ENCODE peak calls at places on chromosomes 6 and 20, in ten cellular contexts. A is breast epithelium, Z is tibial nerve, X is heart left ventricle, P is adrenal gland, F is A549, G is sigmoid colon, O is IMR-90, W is testis, S is Peyer's patch. L is an unnamed sample.

GRCh38 chr20:57977588-57977987 is 250.9 kb downstream of the ANKRD60 start:
- DNase-seq in S (no peak), Z (peak), A (no peak), O (no peak), G (no peak), P (no peak), W (no peak), X (no peak), F (no peak), L (no peak)

GRCh38 chr20:62350098-62350628 is 16.9 kb downstream of the LAMA5 start:
- DNase-seq in A (no peak), G (no peak), F (peak), P (no peak), X (peak), Z (no peak), O (no peak), W (no peak), S (peak), L (peak)

GRCh38 chr6:109349419-109349987 is 32.8 kb downstream of the CD164 start:
- DNase-seq in A (no peak), X (peak), P (peak), G (no peak), O (peak), W (peak), Z (no peak), S (peak), F (peak), L (peak)

GRCh38 chr20:36384022-36384619 is 78.0 kb downstream of the DLGAP4 start:
- DNase-seq in P (no peak), G (no peak), W (peak), F (no peak), X (no peak), A (no peak), S (no peak), O (peak), Z (no peak), L (no peak)

GRCh38 chr6:73586416-73586974 is 65.7 kb upstream of the EEF1A1 start:
- DNase-seq in F (no peak), X (no peak), O (peak), S (no peak), G (no peak), Z (no peak), A (no peak), W (peak), P (peak), L (peak)

GRCh38 chr20:49568491-49569151 is 684 bp upstream of the PTGIS start:
- DNase-seq in G (peak), S (peak), W (no peak), O (no peak), X (no peak), P (peak), A (no peak), F (no peak), Z (no peak), L (peak)

GRCh38 chr6:155340464-155341129 is 26.3 kb upstream of the TFB1M start:
- DNase-seq in Z (no peak), G (no peak), W (no peak), F (no peak), A (no peak), P (no peak), O (peak), X (no peak), S (no peak), L (no peak)

GRCh38 chr6:113320653-113321052 is 536.5 kb upstream of the MARCKS start:
- DNase-seq in F (no peak), A (no peak), Z (no peak), X (no peak), W (no peak), G (no peak), O (no peak), S (no peak), P (no peak), L (no peak)

GRCh38 chr20:14432597-14432996 is 95.2 kb upstream of the FLRT3 start:
- DNase-seq in P (no peak), S (no peak), Z (no peak), W (no peak), G (no peak), O (no peak), F (no peak), X (no peak), A (no peak), L (no peak)

GRCh38 chr6:157985378-157986155 is 3.9 kb downstream of the SYNJ2 start:
- DNase-seq in W (no peak), O (no peak), P (no peak), G (peak), S (no peak), Z (no peak), A (peak), X (no peak), F (no peak), L (no peak)

GRCh38 chr6:137489410-137490371 is 4.5 kb downstream of the OLIG3 start:
- DNase-seq in S (no peak), F (no peak), G (no peak), W (no peak), X (no peak), P (no peak), Z (no peak), O (no peak), A (no peak), L (no peak)

GRCh38 chr6:134372603-134373281 is 54.8 kb upstream of the SGK1 start:
- DNase-seq in O (peak), S (peak), X (peak), W (no peak), A (no peak), G (peak), F (peak), P (peak), Z (peak), L (no peak)

GRCh38 chr6:63663147-63663877 is 27.7 kb downstream of the PHF3 start:
- DNase-seq in A (no peak), F (no peak), S (no peak), X (no peak), W (no peak), O (peak), Z (no peak), P (no peak), G (no peak), L (no peak)

GRCh38 chr20:50777373-50777772 is 17.5 kb upstream of the BCAS4 start:
- DNase-seq in G (no peak), F (no peak), Z (no peak), X (no peak), W (no peak), S (no peak), O (no peak), P (no peak), A (no peak), L (no peak)

GRCh38 chr6:150711584-150712501 is 112.2 kb downstream of the PLEKHG1 start:
- DNase-seq in W (peak), O (no peak), X (peak), A (no peak), S (no peak), G (no peak), F (no peak), P (no peak), Z (no peak), L (no peak)

GRCh38 chr20:13111249-13111911 is 102.6 kb downstream of the SPTLC3 start:
- DNase-seq in P (no peak), X (no peak), O (no peak), S (no peak), W (no peak), F (no peak), Z (no peak), A (no peak), G (no peak), L (no peak)
- TF ChIP-seq POLR2A in P (no peak), X (no peak), O (no peak), S (no peak), W (no peak), F (no peak), Z (no peak), A (no peak), G (no peak), L (no peak)

DNA sequence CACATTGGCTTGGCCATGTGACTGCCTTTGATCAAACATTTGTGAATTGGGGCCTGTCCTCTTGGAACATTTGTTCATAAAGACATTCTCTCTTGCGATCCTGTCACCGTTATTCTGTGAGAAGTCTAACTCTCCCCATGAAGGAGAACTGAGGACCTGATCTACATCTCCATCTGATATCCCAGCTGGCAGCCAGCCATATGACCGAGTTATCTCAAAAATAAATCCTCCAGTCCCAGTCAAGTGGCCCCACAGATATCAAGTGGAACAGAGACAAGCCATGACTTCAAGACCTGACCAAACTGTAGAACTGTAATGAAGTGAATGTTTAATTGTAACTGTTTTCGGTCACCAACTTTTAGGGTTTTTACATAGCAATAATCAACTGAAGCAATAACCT is 25.7 kb downstream of the SNX3 start:
- DNase-seq in F (no peak), P (no peak), G (no peak), O (no peak), W (no peak), Z (no peak), S (no peak), X (no peak), A (no peak), L (no peak)
- H3K27ac ChIP-seq in F (no peak), P (no peak), G (no peak), O (no peak), W (no peak), Z (no peak), S (no peak), X (no peak), A (no peak), L (no peak)

GRCh38 chr6:37679539-37680476 is 17.9 kb downstream of the MDGA1 start:
- DNase-seq in O (no peak), Z (no peak), P (no peak), W (no peak), X (no peak), F (no peak), S (peak), A (no peak), G (no peak), L (no peak)
- TF ChIP-seq POLR2A in O (no peak), Z (no peak), P (no peak), W (no peak), X (no peak), F (no peak), S (no peak), A (no peak), G (no peak), L (no peak)

DNA sequence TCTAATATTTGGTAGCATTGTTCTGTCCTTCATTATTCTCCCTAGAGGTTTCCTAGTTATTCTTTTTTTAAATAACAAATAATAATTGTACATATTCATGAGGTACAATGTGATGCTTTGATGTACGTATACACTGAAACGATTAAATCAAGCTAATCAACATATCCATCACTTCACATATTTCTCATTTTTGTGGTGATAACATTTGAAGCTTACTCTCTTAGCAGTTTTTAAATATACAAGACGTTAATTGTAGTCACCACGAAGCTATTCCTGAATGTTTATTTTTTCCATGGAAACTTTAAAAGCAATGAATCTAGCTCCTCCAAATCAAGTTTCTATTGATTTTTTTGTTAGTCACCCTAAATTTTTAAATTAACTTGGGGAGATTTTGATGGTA is 116.5 kb upstream of the PRND start:
- DNase-seq in O (no peak), G (no peak), A (no peak), F (no peak), W (no peak), S (no peak), Z (no peak), P (no peak), X (no peak), L (no peak)
- H3K27ac ChIP-seq in O (no peak), G (peak), A (no peak), F (no peak), W (no peak), S (no peak), Z (no peak), P (no peak), X (peak), L (no peak)

GRCh38 chr20:297098-297924 is at the start of gene ZCCHC3:
- DNase-seq in S (peak), Z (peak), A (peak), O (peak), W (peak), G (peak), F (peak), P (peak), X (peak), L (peak)

GRCh38 chr20:300345-300744 is 3.0 kb downstream of the ZCCHC3 start:
- DNase-seq in O (no peak), X (no peak), P (no peak), W (no peak), S (no peak), Z (no peak), F (no peak), G (no peak), A (no peak), L (no peak)

GRCh38 chr20:295804-296203 is 1.6 kb upstream of the ZCCHC3 start:
- DNase-seq in X (no peak), O (no peak), W (no peak), P (no peak), F (no peak), G (no peak), S (no peak), A (no peak), Z (no peak), L (no peak)

GRCh38 chr20:298755-299391 is 1.5 kb downstream of the ZCCHC3 start:
- DNase-seq in W (no peak), X (no peak), A (no peak), F (no peak), S (no peak), P (no peak), Z (no peak), O (no peak), G (no peak), L (no peak)

GRCh38 chr20:297925-298754 is 770 bp downstream of the ZCCHC3 start:
- DNase-seq in S (peak), A (peak), G (peak), Z (no peak), F (peak), X (peak), W (peak), P (peak), O (peak), L (peak)
- TF ChIP-seq POLR2A in S (peak), A (no peak), G (peak), Z (no peak), F (peak), X (no peak), W (no peak), P (peak), O (no peak), L (peak)

GRCh38 chr6:18561006-18561750 is 174.0 kb downstream of the RNF144B start:
- DNase-seq in F (no peak), O (no peak), A (no peak), P (no peak), X (peak), W (no peak), G (no peak), Z (no peak), S (no peak), L (no peak)
- H3K27ac ChIP-seq in F (no peak), O (no peak), A (no peak), P (no peak), X (no peak), W (no peak), G (no peak), Z (no peak), S (no peak), L (no peak)

DNA sequence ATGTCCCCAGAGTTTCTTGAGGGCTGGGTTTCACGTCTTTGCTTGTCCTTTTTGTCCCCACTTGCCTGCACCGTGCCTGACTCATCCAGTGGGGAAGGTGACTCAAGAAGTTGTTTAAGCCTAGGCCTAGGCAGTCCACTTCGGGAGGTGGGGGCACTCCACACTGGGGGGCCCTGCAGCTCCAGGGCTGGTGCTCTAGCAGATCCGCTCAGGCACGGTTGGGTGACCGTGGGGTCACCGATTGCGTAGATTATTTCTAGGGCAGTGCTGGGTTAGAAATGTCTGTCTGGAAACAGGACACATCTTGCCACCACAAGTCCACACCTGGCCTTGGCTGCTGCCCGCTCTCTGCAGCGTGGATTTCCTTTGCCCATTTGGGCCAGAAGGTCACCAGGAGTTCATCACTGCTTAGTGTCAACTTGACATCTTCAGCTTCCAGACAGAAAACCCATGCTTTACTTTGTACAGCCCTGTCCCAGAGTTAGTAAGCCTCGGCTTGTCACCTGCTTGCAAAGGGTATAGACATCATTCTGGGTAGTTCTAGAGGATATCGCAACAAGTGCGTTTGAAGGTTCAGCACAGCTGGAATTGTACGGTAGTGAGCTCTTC is 13.6 kb upstream of the C20orf144 start:
- DNase-seq in X (no peak), A (no peak), W (no peak), F (no peak), P (no peak), G (no peak), S (no peak), O (no peak), Z (no peak), L (peak)
- TF ChIP-seq POLR2A in X (no peak), A (no peak), W (no peak), F (no peak), P (no peak), G (no peak), S (no peak), O (no peak), Z (no peak), L (no peak)

GRCh38 chr6:5205877-5206840 is 54.6 kb downstream of the LYRM4 start:
- DNase-seq in S (no peak), Z (peak), G (peak), A (no peak), F (no peak), W (peak), O (peak), X (peak), P (peak), L (peak)
- H3K27ac ChIP-seq in S (peak), Z (peak), G (peak), A (peak), F (peak), W (no peak), O (no peak), X (peak), P (no peak), L (peak)